ENCODE peak calls at places on chromosomes 5 and 9, in four cellular contexts. H, E, Z and I are unnamed samples.

GRCh38 chr9:20683351-20684034 is 566 bp upstream of the FOCAD start:
- DNase-seq in H (peak), E (no peak), Z (peak), I (peak)

GRCh38 chr5:154197801-154198461 is 7.4 kb downstream of the GALNT10 start:
- DNase-seq in H (no peak), E (no peak), Z (no peak), I (no peak)

GRCh38 chr5:160511280-160511929 is 89.8 kb downstream of the PTTG1 start:
- DNase-seq in H (no peak), E (no peak), Z (no peak), I (no peak)

GRCh38 chr5:139641116-139642080 is 6.8 kb upstream of the CXXC5 start:
- DNase-seq in H (no peak), E (no peak), Z (no peak), I (peak)

GRCh38 chr9:138070815-138071214 is 193.2 kb downstream of the CACNA1B start:
- DNase-seq in H (peak), E (no peak), Z (no peak), I (no peak)

GRCh38 chr5:180670157-180670556 is 20.8 kb upstream of the FLT4 start:
- DNase-seq in H (no peak), E (no peak), Z (no peak), I (no peak)

GRCh38 chr9:126420148-126420547 is 93.5 kb downstream of the MVB12B start:
- DNase-seq in H (no peak), E (no peak), Z (no peak), I (no peak)

GRCh38 chr5:81878333-81878732 is 93.5 kb upstream of the ATG10 start:
- DNase-seq in H (no peak), E (no peak), Z (no peak), I (no peak)

GRCh38 chr9:21854119-21854518 is 51.7 kb downstream of the MTAP start:
- DNase-seq in H (no peak), E (no peak), Z (no peak), I (no peak)

GRCh38 chr9:93130861-93131481 is 3.1 kb downstream of the NINJ1 start:
- DNase-seq in H (no peak), E (no peak), Z (no peak), I (peak)

GRCh38 chr9:93721417-93721965 is 145.1 kb downstream of the PHF2 start:
- DNase-seq in H (no peak), E (no peak), Z (no peak), I (no peak)

GRCh38 chr9:15386465-15386864 is 36.2 kb upstream of the SNAPC3 start:
- DNase-seq in H (no peak), E (no peak), Z (no peak), I (no peak)

GRCh38 chr5:60718186-60718892 is 18.4 kb upstream of the DEPDC1B start:
- DNase-seq in H (no peak), E (no peak), Z (no peak), I (no peak)

GRCh38 chr5:101418735-101419134 is 515.7 kb upstream of the ST8SIA4 start:
- DNase-seq in H (no peak), E (no peak), Z (no peak), I (no peak)

GRCh38 chr5:10331341-10331796 is 22.1 kb upstream of the MARCHF6 start:
- DNase-seq in H (no peak), E (no peak), Z (no peak), I (peak)

GRCh38 chr9:128005938-128006337 is 25.1 kb upstream of the EEIG1 start:
- DNase-seq in H (peak), E (no peak), Z (no peak), I (peak)

GRCh38 chr9:127754099-127754760 is 19.1 kb upstream of the TOR2A start:
- DNase-seq in H (no peak), E (no peak), Z (no peak), I (no peak)

GRCh38 chr5:17312358-17312757 is 94.9 kb downstream of the BASP1 start:
- DNase-seq in H (no peak), E (no peak), Z (no peak), I (no peak)

GRCh38 chr5:83401122-83401620 is 70.4 kb upstream of the VCAN start:
- DNase-seq in H (no peak), E (no peak), Z (peak), I (no peak)

GRCh38 chr9:116058421-116058820 is 95.2 kb upstream of the PAPPA start:
- DNase-seq in H (no peak), E (no peak), Z (no peak), I (no peak)

GRCh38 chr5:169009171-169009570 is 291.8 kb downstream of the SLIT3 start:
- DNase-seq in H (no peak), E (no peak), Z (no peak), I (no peak)

GRCh38 chr9:113656771-113657670 is 193.5 kb downstream of the RGS3 start:
- DNase-seq in H (no peak), E (no peak), Z (no peak), I (no peak)

GRCh38 chr9:118954822-118955221 is 414.4 kb downstream of the BRINP1 start:
- DNase-seq in H (no peak), E (no peak), Z (no peak), I (no peak)

GRCh38 chr5:139078345-139078744 is 119.8 kb downstream of the SIL1 start:
- DNase-seq in H (no peak), E (no peak), Z (no peak), I (no peak)